ENCODE peak calls at places on chromosomes 7 and 10, in five cellular contexts. One of them, this sample, is unnamed.

GRCh38 chr10:132601567-132601966 is 64.0 kb downstream of the INPP5A start:
- DNase-seq in skeletal muscle cell: no peak
- DNase-seq in AG04450: no peak
- DNase-seq in NCI-H2081: no peak
- DNase-seq in activated gamma-delta T cell treated with anti-CD3 and anti-CD28 coated beads, Interleukin-2, amount 50 U/mL, for 16 hours: no peak
- DNase-seq in this sample: no peak

GRCh38 chr10:128161031-128161430 is 34.8 kb upstream of the MKI67 start:
- DNase-seq in skeletal muscle cell: no peak
- DNase-seq in AG04450: no peak
- DNase-seq in NCI-H2081: no peak
- DNase-seq in activated gamma-delta T cell treated with anti-CD3 and anti-CD28 coated beads, Interleukin-2, amount 50 U/mL, for 16 hours: no peak
- DNase-seq in this sample: no peak

GRCh38 chr7:158143196-158144120 is 444.2 kb downstream of the PTPRN2 start:
- DNase-seq in skeletal muscle cell: no peak
- DNase-seq in AG04450: no peak
- DNase-seq in NCI-H2081: no peak
- DNase-seq in activated gamma-delta T cell treated with anti-CD3 and anti-CD28 coated beads, Interleukin-2, amount 50 U/mL, for 16 hours: no peak
- DNase-seq in this sample: no peak

GRCh38 chr7:150405584-150406310 is 26.6 kb downstream of the ZNF775 start:
- DNase-seq in skeletal muscle cell: no peak
- DNase-seq in AG04450: no peak
- DNase-seq in NCI-H2081: no peak
- DNase-seq in activated gamma-delta T cell treated with anti-CD3 and anti-CD28 coated beads, Interleukin-2, amount 50 U/mL, for 16 hours: peak
- DNase-seq in this sample: no peak

GRCh38 chr7:128194533-128195282 is 46.4 kb upstream of the LEP start:
- DNase-seq in skeletal muscle cell: no peak
- DNase-seq in AG04450: no peak
- DNase-seq in NCI-H2081: no peak
- DNase-seq in activated gamma-delta T cell treated with anti-CD3 and anti-CD28 coated beads, Interleukin-2, amount 50 U/mL, for 16 hours: no peak
- DNase-seq in this sample: no peak

GRCh38 chr7:77800158-77800557 is 1.6 kb downstream of the PHTF2 start:
- DNase-seq in skeletal muscle cell: no peak
- DNase-seq in AG04450: no peak
- DNase-seq in NCI-H2081: no peak
- DNase-seq in activated gamma-delta T cell treated with anti-CD3 and anti-CD28 coated beads, Interleukin-2, amount 50 U/mL, for 16 hours: no peak
- DNase-seq in this sample: no peak

GRCh38 chr10:14508725-14509124 is 178.0 kb upstream of the FRMD4A start:
- DNase-seq in skeletal muscle cell: peak
- DNase-seq in AG04450: no peak
- DNase-seq in NCI-H2081: no peak
- DNase-seq in activated gamma-delta T cell treated with anti-CD3 and anti-CD28 coated beads, Interleukin-2, amount 50 U/mL, for 16 hours: no peak
- DNase-seq in this sample: no peak

GRCh38 chr7:124059375-124059774 is 26.5 kb upstream of the TMEM229A start:
- DNase-seq in skeletal muscle cell: no peak
- DNase-seq in AG04450: no peak
- DNase-seq in NCI-H2081: no peak
- DNase-seq in activated gamma-delta T cell treated with anti-CD3 and anti-CD28 coated beads, Interleukin-2, amount 50 U/mL, for 16 hours: no peak
- DNase-seq in this sample: no peak

GRCh38 chr7:98334077-98334476 is 52.6 kb downstream of the BRI3 start:
- DNase-seq in skeletal muscle cell: no peak
- DNase-seq in AG04450: no peak
- DNase-seq in NCI-H2081: no peak
- DNase-seq in activated gamma-delta T cell treated with anti-CD3 and anti-CD28 coated beads, Interleukin-2, amount 50 U/mL, for 16 hours: no peak
- DNase-seq in this sample: no peak

GRCh38 chr7:42107484-42107883 is 129.5 kb downstream of the GLI3 start:
- DNase-seq in skeletal muscle cell: peak
- DNase-seq in AG04450: no peak
- DNase-seq in NCI-H2081: no peak
- DNase-seq in activated gamma-delta T cell treated with anti-CD3 and anti-CD28 coated beads, Interleukin-2, amount 50 U/mL, for 16 hours: no peak
- DNase-seq in this sample: no peak

GRCh38 chr10:28915989-28916588 is 238.8 kb downstream of the BAMBI start:
- DNase-seq in skeletal muscle cell: no peak
- DNase-seq in AG04450: no peak
- DNase-seq in NCI-H2081: no peak
- DNase-seq in activated gamma-delta T cell treated with anti-CD3 and anti-CD28 coated beads, Interleukin-2, amount 50 U/mL, for 16 hours: no peak
- DNase-seq in this sample: no peak

GRCh38 chr10:132450466-132450824 is 53.4 kb downstream of the PWWP2B start:
- DNase-seq in skeletal muscle cell: no peak
- DNase-seq in AG04450: no peak
- DNase-seq in NCI-H2081: no peak
- DNase-seq in activated gamma-delta T cell treated with anti-CD3 and anti-CD28 coated beads, Interleukin-2, amount 50 U/mL, for 16 hours: no peak
- DNase-seq in this sample: no peak

GRCh38 chr7:22582860-22583640 is 83.1 kb upstream of the STEAP1B start:
- DNase-seq in skeletal muscle cell: no peak
- DNase-seq in AG04450: peak
- DNase-seq in NCI-H2081: no peak
- DNase-seq in activated gamma-delta T cell treated with anti-CD3 and anti-CD28 coated beads, Interleukin-2, amount 50 U/mL, for 16 hours: no peak
- DNase-seq in this sample: peak

GRCh38 chr7:34463830-34464229 is 194.2 kb upstream of the NPSR1 start:
- DNase-seq in skeletal muscle cell: no peak
- DNase-seq in AG04450: no peak
- DNase-seq in NCI-H2081: no peak
- DNase-seq in activated gamma-delta T cell treated with anti-CD3 and anti-CD28 coated beads, Interleukin-2, amount 50 U/mL, for 16 hours: no peak
- DNase-seq in this sample: no peak

GRCh38 chr7:74604326-74605020 is 53.0 kb upstream of the GTF2I start:
- DNase-seq in skeletal muscle cell: no peak
- DNase-seq in AG04450: no peak
- DNase-seq in NCI-H2081: no peak
- DNase-seq in activated gamma-delta T cell treated with anti-CD3 and anti-CD28 coated beads, Interleukin-2, amount 50 U/mL, for 16 hours: no peak
- DNase-seq in this sample: no peak

GRCh38 chr10:33157108-33157507 is 177.4 kb downstream of the NRP1 start:
- DNase-seq in skeletal muscle cell: peak
- DNase-seq in AG04450: no peak
- DNase-seq in NCI-H2081: no peak
- DNase-seq in activated gamma-delta T cell treated with anti-CD3 and anti-CD28 coated beads, Interleukin-2, amount 50 U/mL, for 16 hours: no peak
- DNase-seq in this sample: peak

GRCh38 chr7:80244206-80244956 is 109.8 kb downstream of the GNAI1 start:
- DNase-seq in skeletal muscle cell: no peak
- DNase-seq in AG04450: no peak
- DNase-seq in NCI-H2081: no peak
- DNase-seq in activated gamma-delta T cell treated with anti-CD3 and anti-CD28 coated beads, Interleukin-2, amount 50 U/mL, for 16 hours: no peak
- DNase-seq in this sample: peak

GRCh38 chr7:134908289-134908688 is 78.0 kb upstream of the AGBL3 start:
- DNase-seq in skeletal muscle cell: no peak
- DNase-seq in AG04450: no peak
- DNase-seq in NCI-H2081: no peak
- DNase-seq in activated gamma-delta T cell treated with anti-CD3 and anti-CD28 coated beads, Interleukin-2, amount 50 U/mL, for 16 hours: no peak
- DNase-seq in this sample: no peak

GRCh38 chr7:33444501-33444900 is 315.1 kb downstream of the BBS9 start:
- DNase-seq in skeletal muscle cell: peak
- DNase-seq in AG04450: peak
- DNase-seq in NCI-H2081: no peak
- DNase-seq in activated gamma-delta T cell treated with anti-CD3 and anti-CD28 coated beads, Interleukin-2, amount 50 U/mL, for 16 hours: no peak
- DNase-seq in this sample: no peak

GRCh38 chr10:35642023-35642792 is at the start of gene FZD8:
- DNase-seq in skeletal muscle cell: peak
- DNase-seq in AG04450: peak
- DNase-seq in NCI-H2081: peak
- DNase-seq in activated gamma-delta T cell treated with anti-CD3 and anti-CD28 coated beads, Interleukin-2, amount 50 U/mL, for 16 hours: peak
- DNase-seq in this sample: peak

GRCh38 chr7:48454750-48455192 is 283.5 kb downstream of the ABCA13 start:
- DNase-seq in skeletal muscle cell: no peak
- DNase-seq in AG04450: no peak
- DNase-seq in NCI-H2081: no peak
- DNase-seq in activated gamma-delta T cell treated with anti-CD3 and anti-CD28 coated beads, Interleukin-2, amount 50 U/mL, for 16 hours: no peak
- DNase-seq in this sample: no peak

GRCh38 chr7:31134246-31135188 is 82.4 kb downstream of the ADCYAP1R1 start:
- DNase-seq in skeletal muscle cell: peak
- DNase-seq in AG04450: peak
- DNase-seq in NCI-H2081: peak
- DNase-seq in activated gamma-delta T cell treated with anti-CD3 and anti-CD28 coated beads, Interleukin-2, amount 50 U/mL, for 16 hours: peak
- DNase-seq in this sample: peak

GRCh38 chr7:118104812-118105441 is 79.0 kb upstream of the LSM8 start:
- DNase-seq in skeletal muscle cell: no peak
- DNase-seq in AG04450: no peak
- DNase-seq in NCI-H2081: peak
- DNase-seq in activated gamma-delta T cell treated with anti-CD3 and anti-CD28 coated beads, Interleukin-2, amount 50 U/mL, for 16 hours: no peak
- DNase-seq in this sample: no peak